ENCODE peak calls at places on chromosomes 7 and 10, in six cellular contexts. N is RWPE1, G is lung, J is heart left ventricle, V is fibroblast of mammary gland, Q is left lung. A is an unnamed sample.

GRCh38 chr7:130150587-130150986 is 54.6 kb downstream of the TMEM209 start:
- DNase-seq in N (no peak), G (no peak), Q (no peak), V (no peak), J (no peak), A (no peak)

GRCh38 chr7:102883098-102883860 is 29.5 kb upstream of the LRRC17 start:
- DNase-seq in V (peak), J (no peak), Q (no peak), N (peak), G (no peak), A (no peak)

GRCh38 chr10:8187171-8187666 is 132.7 kb downstream of the GATA3 start:
- DNase-seq in V (no peak), N (no peak), G (no peak), Q (no peak), J (no peak), A (no peak)

GRCh38 chr7:46301677-46302076 is 380.6 kb upstream of the IGFBP3 start:
- DNase-seq in J (no peak), G (no peak), N (no peak), Q (no peak), V (peak), A (no peak)

GRCh38 chr7:43879477-43879876 is 10.2 kb upstream of the MRPS24 start:
- DNase-seq in N (no peak), Q (no peak), J (no peak), V (peak), G (no peak), A (no peak)

GRCh38 chr10:17730667-17731066 is 21.3 kb upstream of the TMEM236 start:
- DNase-seq in V (no peak), N (no peak), J (no peak), G (no peak), Q (no peak), A (peak)

GRCh38 chr7:157528785-157529341 is 192.1 kb downstream of the DNAJB6 start:
- DNase-seq in N (no peak), Q (peak), G (no peak), V (no peak), J (no peak), A (no peak)

GRCh38 chr10:18501198-18501597 is 150.2 kb downstream of the NSUN6 start:
- DNase-seq in J (no peak), G (no peak), Q (no peak), V (peak), N (peak), A (no peak)

GRCh38 chr10:29535778-29536459 is 98.9 kb downstream of the SVIL start:
- DNase-seq in J (no peak), N (no peak), Q (peak), G (peak), V (no peak), A (peak)
- TF ChIP-seq CTCF in J (no peak), N (no peak), Q (no peak), G (no peak), V (no peak), A (no peak)

DNA sequence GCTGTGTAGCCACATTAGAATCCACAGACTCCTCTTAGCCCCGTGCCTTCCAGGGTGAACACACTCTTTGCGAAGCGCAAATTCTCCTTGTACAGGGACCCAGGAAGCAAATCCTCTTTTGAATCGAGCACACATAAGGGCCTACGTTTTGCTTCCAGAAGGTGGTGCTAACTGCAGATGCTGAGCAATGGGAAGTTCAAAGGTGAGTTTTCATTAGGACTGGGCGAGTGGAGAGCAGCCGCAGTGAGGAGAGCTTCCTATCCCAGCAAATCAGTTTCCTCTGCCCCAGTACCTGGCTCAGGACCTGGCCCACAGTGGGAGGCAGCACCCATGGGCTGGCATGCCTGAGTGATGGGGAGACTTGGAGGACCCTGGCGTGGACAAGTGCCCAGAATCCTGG is 23.5 kb upstream of the GPR26 start:
- DNase-seq in N (no peak), Q (no peak), J (no peak), V (no peak), G (no peak), A (no peak)
- TF ChIP-seq CTCF in N (no peak), Q (no peak), J (no peak), V (no peak), G (no peak), A (no peak)

GRCh38 chr7:128197989-128198580 is 43.0 kb upstream of the LEP start:
- DNase-seq in J (no peak), Q (no peak), V (no peak), G (no peak), N (no peak), A (no peak)
- TF ChIP-seq CTCF in J (no peak), Q (no peak), V (no peak), G (no peak), N (no peak), A (no peak)

DNA sequence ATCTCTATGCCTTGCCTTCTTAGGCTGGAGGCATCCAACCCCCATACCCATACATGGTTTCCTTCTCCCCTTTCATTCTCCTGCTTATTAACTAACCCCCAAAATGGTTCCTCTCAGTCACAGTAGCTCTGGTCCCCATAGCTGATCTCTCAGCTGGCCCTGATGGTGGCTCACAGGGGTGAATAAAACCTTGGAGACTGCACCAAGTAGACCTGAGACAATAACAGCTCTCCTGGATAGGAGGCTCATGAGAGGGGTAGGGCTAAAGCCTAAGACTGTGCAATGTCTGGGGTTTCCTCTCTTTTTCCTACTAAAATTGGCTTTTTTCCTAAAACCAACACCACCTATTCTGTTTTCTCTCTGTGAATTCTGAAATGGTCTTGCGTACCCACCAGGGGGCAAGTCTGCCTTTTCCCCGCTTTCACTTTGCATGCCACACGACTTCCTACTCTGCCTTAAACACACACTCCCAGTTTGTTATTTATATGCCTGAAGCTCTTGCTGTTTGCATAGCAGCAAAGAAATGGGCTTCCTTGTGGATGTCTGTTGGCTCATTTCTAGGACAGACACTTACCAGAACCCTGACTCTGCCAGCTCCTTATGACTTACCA is 18.4 kb upstream of the PON1 start:
- DNase-seq in G (no peak), N (no peak), J (no peak), V (no peak), Q (no peak), A (no peak)
- TF ChIP-seq CTCF in G (no peak), N (no peak), J (no peak), V (peak), Q (no peak), A (no peak)

DNA sequence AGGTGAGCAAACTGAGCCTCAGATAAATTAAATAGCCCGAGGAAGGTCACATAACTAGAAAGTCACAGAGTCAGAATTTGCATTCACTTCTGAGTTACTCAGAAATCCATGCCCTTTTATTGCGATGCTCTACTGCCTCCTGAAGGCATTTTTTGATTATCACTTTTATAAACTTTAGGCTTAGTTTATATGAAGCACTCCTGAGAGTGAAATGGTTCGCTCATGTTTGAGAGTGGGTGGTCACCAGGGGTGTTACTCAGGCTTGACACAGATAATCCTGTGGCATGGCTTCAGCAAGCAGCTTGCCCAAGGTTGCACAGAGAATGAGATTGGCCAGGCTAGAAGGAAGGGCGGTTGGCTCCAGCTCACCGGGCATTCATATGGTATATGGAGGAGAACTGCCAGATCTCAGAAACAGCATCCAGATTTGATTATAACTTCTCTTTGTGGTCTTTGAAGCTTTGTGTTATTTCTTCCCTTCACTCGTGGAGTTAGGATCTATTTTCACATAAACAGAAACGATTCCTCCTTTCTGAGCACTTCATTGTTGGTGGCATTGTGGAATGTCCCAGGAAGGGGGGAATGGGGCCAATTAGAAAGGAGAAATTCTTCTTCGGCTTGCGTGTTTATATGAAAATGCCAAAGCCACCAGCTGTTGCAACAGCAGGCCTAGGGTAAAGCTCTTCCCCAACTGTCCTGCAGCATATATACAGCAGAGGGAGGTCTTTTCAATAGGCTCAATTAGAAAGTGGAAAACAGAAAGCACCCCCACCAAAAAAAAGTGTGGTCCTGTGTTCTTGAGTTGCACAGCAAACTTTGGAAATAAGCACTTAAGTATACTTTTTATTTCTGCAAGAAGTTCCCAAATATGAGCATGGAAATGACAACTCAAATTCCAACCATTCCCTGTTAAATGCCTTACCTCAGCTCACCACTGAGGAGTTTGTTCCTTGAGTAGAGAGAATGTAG is 628.8 kb downstream of the SUGCT start:
- DNase-seq in V (peak), J (no peak), N (no peak), Q (no peak), G (no peak), A (no peak)
- TF ChIP-seq CTCF in V (peak), J (no peak), N (no peak), Q (no peak), G (no peak), A (no peak)

DNA sequence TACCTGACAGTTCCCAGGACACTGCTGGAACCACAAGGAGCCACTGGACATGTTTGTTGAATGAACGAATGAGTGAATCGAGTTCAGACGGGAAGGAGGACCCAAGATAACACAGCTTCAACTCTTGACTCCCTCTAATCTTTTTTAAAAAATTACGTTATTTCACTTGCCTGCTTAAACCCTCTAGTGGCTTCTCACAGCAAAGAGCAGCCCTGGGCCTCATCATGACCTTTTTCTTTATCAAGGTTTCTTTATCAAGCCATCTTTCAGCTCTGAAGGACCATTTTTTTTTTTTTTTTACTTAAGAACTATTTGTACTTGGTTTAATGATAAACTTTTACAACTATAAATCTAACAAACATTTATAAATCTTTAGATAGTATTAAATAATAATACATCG is 110.6 kb downstream of the TAX1BP1 start:
- DNase-seq in J (no peak), Q (no peak), V (no peak), N (no peak), G (no peak), A (no peak)
- TF ChIP-seq CTCF in J (no peak), Q (no peak), V (no peak), N (no peak), G (no peak), A (no peak)

DNA sequence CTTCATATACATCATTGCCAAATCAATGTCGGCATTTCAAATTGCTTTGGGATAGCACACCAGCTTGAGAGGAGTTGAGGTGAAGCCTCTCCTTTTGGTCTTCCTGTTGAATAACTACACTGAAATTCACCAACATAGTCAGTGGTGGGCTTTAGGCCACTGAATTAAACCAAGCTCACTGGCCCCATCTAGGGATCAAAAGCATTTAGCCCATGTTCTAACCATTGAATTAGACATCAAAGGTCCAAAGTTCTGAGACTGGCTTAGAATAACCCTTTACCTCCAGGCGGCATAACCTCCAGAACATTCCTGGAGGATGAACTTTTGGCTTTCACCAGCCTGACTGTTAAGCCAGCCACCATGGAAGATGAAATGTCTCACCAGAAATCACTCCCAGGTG is 54.6 kb downstream of the BPGM start:
- DNase-seq in Q (no peak), G (no peak), V (peak), N (no peak), J (no peak), A (no peak)
- TF ChIP-seq CTCF in Q (no peak), G (peak), V (peak), N (no peak), J (peak), A (no peak)

DNA sequence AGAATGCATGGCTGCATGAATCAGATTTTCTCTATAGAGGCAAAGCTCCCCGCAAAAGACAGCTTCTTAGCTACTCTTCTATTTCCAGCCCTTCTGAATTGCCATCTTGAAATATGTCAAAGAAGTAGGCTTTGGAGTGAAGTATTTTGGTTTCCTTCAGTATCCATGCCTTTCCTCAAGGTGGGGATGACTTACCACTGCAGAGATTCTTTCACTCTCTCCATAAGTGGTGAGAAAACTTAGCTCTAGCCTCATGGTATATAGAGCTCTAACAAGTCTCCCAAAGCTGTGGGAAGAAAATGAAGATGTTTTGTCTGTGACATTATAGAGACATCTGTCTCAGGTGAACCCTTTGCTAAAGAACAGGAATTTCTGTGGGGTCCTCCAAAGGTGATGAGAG is 89.6 kb upstream of the ITGB1 start:
- DNase-seq in V (peak), N (no peak), J (no peak), G (no peak), Q (no peak), A (no peak)
- TF ChIP-seq CTCF in V (no peak), N (no peak), J (no peak), G (no peak), Q (no peak), A (no peak)

GRCh38 chr7:53326634-53327033 is 291.2 kb downstream of the POM121L12 start:
- DNase-seq in N (no peak), G (no peak), J (no peak), V (no peak), Q (no peak), A (no peak)

DNA sequence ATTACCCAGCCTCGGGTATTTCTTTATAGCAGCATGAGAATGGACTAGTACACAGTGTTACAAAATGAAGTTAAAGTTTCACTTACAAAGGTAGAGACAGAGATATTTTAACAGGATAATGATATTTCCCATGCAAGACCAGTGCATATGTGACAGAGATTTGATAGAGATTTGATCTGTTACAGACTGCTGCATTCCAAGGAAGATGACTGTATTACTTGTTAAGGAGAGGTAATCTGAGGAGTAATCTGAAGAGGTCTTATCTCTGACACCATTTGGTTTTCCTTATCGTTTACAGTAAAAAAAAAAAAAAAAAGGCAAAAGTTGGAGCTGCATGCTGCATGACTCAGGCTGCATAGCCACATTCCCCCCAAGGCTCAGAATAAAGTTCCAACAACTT is 289.6 kb downstream of the POM121L12 start:
- DNase-seq in N (no peak), V (no peak), J (no peak), Q (no peak), G (no peak), A (no peak)
- TF ChIP-seq CTCF in N (no peak), V (no peak), J (no peak), Q (no peak), G (no peak), A (no peak)

DNA sequence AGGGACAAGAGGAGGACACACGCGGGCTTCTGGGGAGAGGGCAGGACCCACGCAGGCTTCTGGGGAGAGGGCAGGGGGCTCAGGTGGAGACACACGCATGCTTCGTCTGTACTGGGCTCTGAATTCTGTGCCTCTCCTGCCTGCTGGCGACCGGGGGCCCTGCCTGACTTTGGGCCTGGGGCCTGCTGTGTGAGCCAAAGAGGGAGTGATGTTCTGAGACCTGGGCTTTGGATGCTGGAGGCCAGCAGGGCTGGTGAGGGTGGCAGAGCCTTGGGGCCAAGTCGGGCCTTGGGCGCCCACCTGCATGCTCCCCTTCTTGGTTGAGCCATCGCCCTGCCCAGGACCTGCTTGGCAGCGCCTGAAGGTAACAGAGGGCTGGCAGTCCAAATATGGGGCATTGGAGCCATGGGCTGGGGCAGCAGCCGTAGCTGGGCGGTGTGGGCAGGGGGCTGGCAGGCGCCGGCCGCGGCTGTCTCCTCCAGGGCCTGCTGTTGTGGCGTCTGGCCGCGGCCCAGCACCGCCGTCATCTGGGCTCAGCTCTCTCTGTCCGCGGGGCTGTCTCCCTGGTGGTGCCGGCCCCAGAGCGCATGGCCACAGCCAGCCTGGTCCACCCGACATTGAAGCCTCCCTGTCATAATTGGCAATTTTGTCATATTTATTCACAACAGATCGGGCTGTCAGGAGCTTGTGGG is 78.9 kb downstream of the UNCX start:
- DNase-seq in G (no peak), J (peak), V (no peak), Q (no peak), N (no peak), A (no peak)
- TF ChIP-seq CTCF in G (no peak), J (no peak), V (no peak), Q (no peak), N (no peak), A (no peak)

A was measured in gastrocnemius medialis.